ENCODE peak calls at places on chromosomes 5 and 9, in ten cellular contexts. D is NCI-H1436; I is left colon; J is epithelial cell of esophagus; Q is lower leg skin; E is Right ventricle myocardium superior; C is fibroblast of the conjunctiva; L is NCI-H345; A is stimulated activated CD8-positive, alpha-beta memory T cell treated with anti-CD3 and anti-CD28 coated beads, Interleukin-7, amount 100 ng/mL, for 1 hour; S is CD4-positive, alpha-beta memory T cell. G is an unnamed sample.

GRCh38 chr5:177452688-177453638 is 6.3 kb downstream of the PRR7 start:
- DNase-seq in D (no peak), I (no peak), J (no peak), Q (no peak), E (no peak), C (no peak), L (no peak), A (no peak), S (no peak), G (no peak)

GRCh38 chr9:100759166-100759565 is 181.3 kb downstream of the CAVIN4 start:
- DNase-seq in D (no peak), I (no peak), J (no peak), Q (no peak), E (no peak), C (no peak), L (no peak), A (no peak), S (no peak), G (no peak)

GRCh38 chr5:52989781-52990530 is 804 bp downstream of the ITGA2 start:
- DNase-seq in D (peak; percentile 4), I (peak; percentile 67), J (peak; percentile 56), Q (peak; percentile 30), E (peak; percentile 53), C (no peak), L (peak; percentile 40), A (no peak), S (no peak), G (peak; percentile 36)

GRCh38 chr9:20319241-20319640 is 303.1 kb downstream of the MLLT3 start:
- DNase-seq in D (no peak), I (no peak), J (peak; percentile 10), Q (no peak), E (no peak), C (no peak), L (no peak), A (no peak), S (peak; percentile 34), G (peak; percentile 6)

GRCh38 chr9:126423022-126423708 is 96.5 kb downstream of the MVB12B start:
- DNase-seq in D (peak; percentile 42), I (no peak), J (peak; percentile 32), Q (no peak), E (no peak), C (no peak), L (no peak), A (no peak), S (no peak), G (no peak)

GRCh38 chr5:111126896-111127295 is 34.7 kb downstream of the WDR36 start:
- DNase-seq in D (no peak), I (no peak), J (no peak), Q (no peak), E (no peak), C (no peak), L (no peak), A (no peak), S (no peak), G (no peak)

GRCh38 chr5:141508808-141509611 is 20.1 kb downstream of the PCDHGC5 start:
- DNase-seq in D (no peak), I (no peak), J (peak; percentile 95), Q (peak; percentile 66), E (peak; percentile 78), C (peak; percentile 88), L (no peak), A (no peak), S (no peak), G (peak; percentile 93)

GRCh38 chr5:150763023-150763793 is 4.4 kb upstream of the DCTN4 start:
- DNase-seq in D (peak; percentile 32), I (peak; percentile 23), J (peak; percentile 98), Q (peak; percentile 68), E (peak; percentile 74), C (peak; percentile 51), L (peak; percentile 84), A (no peak), S (no peak), G (peak; percentile 90)

GRCh38 chr5:32311404-32312193 is 1.1 kb downstream of the MTMR12 start:
- DNase-seq in D (no peak), I (no peak), J (peak; percentile 20), Q (no peak), E (no peak), C (no peak), L (no peak), A (no peak), S (no peak), G (no peak)

GRCh38 chr9:16202913-16203734 is 650.3 kb downstream of the CCDC171 start:
- DNase-seq in D (no peak), I (no peak), J (peak; percentile 79), Q (no peak), E (no peak), C (peak; percentile 80), L (no peak), A (no peak), S (no peak), G (peak; percentile 92)

GRCh38 chr5:76175821-76176403 is 92.7 kb downstream of the SV2C start:
- DNase-seq in D (no peak), I (no peak), J (no peak), Q (no peak), E (no peak), C (no peak), L (no peak), A (no peak), S (no peak), G (no peak)

G was measured in A172.